ENCODE peak calls at places on chromosomes 5 and 9, in eight cellular contexts. B, M, Y, Z, O, C, W and J are unnamed samples.

GRCh38 chr9:70110194-70111041 is 66.8 kb downstream of the MAMDC2 start:
- DNase-seq in C (no peak), W (no peak), O (no peak), B (no peak), Y (no peak), M (peak; percentile 66), Z (no peak), J (peak; percentile 50)

GRCh38 chr5:143156556-143156955 is 246.9 kb downstream of the NR3C1 start:
- DNase-seq in Z (no peak), C (no peak), W (no peak), M (no peak), B (no peak), Y (no peak), O (no peak), J (no peak)

GRCh38 chr5:1945606-1946005 is 62.9 kb upstream of the IRX4 start:
- DNase-seq in O (no peak), Z (no peak), Y (no peak), B (no peak), C (no peak), M (no peak), W (no peak), J (no peak)

GRCh38 chr5:35820720-35821119 is 36.0 kb upstream of the IL7R start:
- DNase-seq in Y (no peak), C (no peak), M (no peak), Z (no peak), B (no peak), W (no peak), O (no peak), J (no peak)

GRCh38 chr9:121398374-121398773 is 28.3 kb upstream of the STOM start:
- DNase-seq in Y (no peak), C (peak; percentile 100), W (no peak), B (no peak), M (peak; percentile 60), O (no peak), Z (no peak), J (peak; percentile 100)

GRCh38 chr5:143056792-143057579 is 286.8 kb downstream of the ARHGAP26 start:
- DNase-seq in Y (no peak), W (no peak), O (no peak), B (no peak), Z (no peak), M (no peak), C (no peak), J (no peak)

GRCh38 chr9:33620738-33621439 is 96.8 kb downstream of the ANKRD18B start:
- DNase-seq in W (no peak), M (no peak), C (peak; percentile 96), Y (no peak), B (no peak), Z (peak; percentile 36), O (no peak), J (peak; percentile 78)

GRCh38 chr5:78690593-78690972 is 42.0 kb upstream of the LHFPL2 start:
- DNase-seq in B (no peak), C (no peak), O (no peak), M (no peak), W (no peak), Z (peak; percentile 47), Y (no peak), J (no peak)

GRCh38 chr5:117486879-117487391 is 912.3 kb upstream of the SEMA6A start:
- DNase-seq in Y (peak; percentile 46), O (peak; percentile 43), C (no peak), B (no peak), Z (peak; percentile 41), M (no peak), W (no peak), J (no peak)

GRCh38 chr5:93915142-93915553 is 173.7 kb upstream of the POU5F2 start:
- DNase-seq in O (peak; percentile 54), B (peak; percentile 70), W (no peak), Z (no peak), C (peak; percentile 33), M (peak; percentile 50), Y (no peak), J (peak; percentile 49)

GRCh38 chr5:166342330-166342891 is 1949.0 kb upstream of the WWC1 start:
- DNase-seq in W (no peak), O (no peak), C (no peak), Y (no peak), Z (no peak), B (no peak), M (no peak), J (no peak)

GRCh38 chr9:137872296-137872695 is 5.3 kb upstream of the CACNA1B start:
- DNase-seq in Z (no peak), W (no peak), B (no peak), C (no peak), O (no peak), M (no peak), Y (no peak), J (no peak)

DNA sequence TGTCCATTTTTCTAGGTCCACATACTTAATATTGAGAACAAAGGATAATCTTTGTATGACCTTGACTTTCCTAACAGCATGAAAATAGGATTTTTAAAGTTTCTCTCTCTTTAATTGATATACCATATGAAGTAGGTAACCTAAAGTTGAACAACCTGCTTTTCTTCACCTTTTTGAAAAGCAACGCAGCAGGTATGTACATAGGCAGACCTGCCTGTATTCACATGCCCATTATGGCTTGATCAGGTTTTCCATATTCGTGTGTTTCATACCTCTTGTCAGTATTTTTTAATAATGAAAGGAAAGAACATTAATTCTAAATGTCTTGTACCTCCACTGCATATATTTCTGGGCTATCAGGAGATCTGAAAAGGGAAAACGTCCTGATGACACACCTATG is 1.5 kb upstream of the ADAMTSL1 start:
- DNase-seq in M (no peak), W (no peak), O (no peak), Z (no peak), Y (no peak), C (no peak), B (no peak), J (no peak)
- H3K9ac ChIP-seq in M (no peak overlapping the region), W (no peak overlapping the region), O (no peak overlapping the region), Z (no peak overlapping the region), Y (no peak overlapping the region), C (no peak overlapping the region), B (no peak overlapping the region), J (peak overlapping the region; percentile 88)

GRCh38 chr5:131430794-131431193 is 166.9 kb downstream of the CDC42SE2 start:
- DNase-seq in O (no peak), Y (no peak), W (no peak), M (no peak), Z (no peak), B (no peak), C (no peak), J (peak; percentile 11)
- TF ChIP-seq CTCF in O (no peak), Y (no peak), W (no peak), M (no peak), Z (no peak), B (no peak), C (no peak), J (no peak)

GRCh38 chr5:139418804-139419203 is 14.9 kb upstream of the SPATA24 start:
- DNase-seq in M (no peak), Y (no peak), Z (no peak), C (no peak), O (no peak), B (peak; percentile 40), W (no peak), J (no peak)
- H3K9ac ChIP-seq in M (peak overlapping the region; percentile 2), Y (no peak overlapping the region), Z (peak overlapping the region; percentile 22), C (no peak overlapping the region), O (no peak overlapping the region), B (no peak overlapping the region), W (no peak overlapping the region), J (no peak overlapping the region)

GRCh38 chr5:105943119-105943518 is 1727.6 kb downstream of the EFNA5 start:
- DNase-seq in Z (no peak), O (no peak), C (no peak), B (no peak), M (no peak), W (no peak), Y (no peak), J (no peak)

GRCh38 chr5:105940181-105940580 is 1730.6 kb downstream of the EFNA5 start:
- DNase-seq in O (no peak), M (no peak), Y (no peak), B (no peak), W (no peak), Z (no peak), C (no peak), J (no peak)

GRCh38 chr5:105947461-105947860 is 1723.3 kb downstream of the EFNA5 start:
- DNase-seq in Z (no peak), Y (no peak), M (no peak), B (no peak), C (no peak), O (no peak), W (no peak), J (no peak)

GRCh38 chr5:105945203-105945972 is 1725.3 kb downstream of the EFNA5 start:
- DNase-seq in C (no peak), Z (no peak), M (no peak), Y (no peak), B (no peak), W (no peak), O (no peak), J (no peak)
- TF ChIP-seq CTCF in C (no peak), Z (no peak), M (no peak), Y (no peak), B (no peak), W (no peak), O (no peak), J (no peak)

GRCh38 chr5:43008369-43009158 is 31.6 kb downstream of the ANXA2R start:
- DNase-seq in Y (peak; percentile 95), Z (peak; percentile 96), M (peak; percentile 96), W (peak; percentile 90), O (peak; percentile 80), B (peak; percentile 93), C (peak; percentile 50), J (peak; percentile 91)
- H3K9ac ChIP-seq in Y (peak overlapping the region; percentile 79), Z (peak overlapping the region; percentile 7), M (peak overlapping the region; percentile 89), W (no peak overlapping the region), O (peak overlapping the region; percentile 24), B (no peak overlapping the region), C (no peak overlapping the region), J (peak overlapping the region; percentile 86)

DNA sequence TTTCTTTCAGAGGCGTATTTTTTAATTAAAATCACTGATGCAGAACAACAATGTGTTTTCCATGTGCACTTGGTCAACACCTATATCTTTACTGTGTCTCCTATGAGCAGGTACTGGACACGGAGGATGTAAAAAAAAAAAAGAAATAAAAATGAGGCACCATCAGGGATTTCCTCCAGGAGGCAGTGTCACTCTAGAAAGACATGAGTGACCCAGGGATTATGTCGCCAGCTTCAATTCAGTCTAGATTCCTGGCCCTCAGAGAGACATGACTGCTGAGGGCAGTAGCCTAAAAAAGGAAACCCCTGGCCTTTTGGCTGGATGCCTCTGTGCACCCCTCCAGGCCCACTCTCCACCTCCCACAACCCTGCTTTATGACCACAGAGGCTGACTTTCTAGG is 18.3 kb upstream of the IL33 start:
- DNase-seq in B (peak; percentile 63), O (peak; percentile 12), Y (peak; percentile 32), M (peak; percentile 67), W (peak; percentile 35), C (peak; percentile 24), Z (peak; percentile 55), J (no peak)
- TF ChIP-seq CTCF in B (peak; percentile 61), O (peak; percentile 15), Y (peak; percentile 40), M (peak; percentile 29), W (peak; percentile 71), C (peak; percentile 54), Z (peak; percentile 82), J (peak; percentile 20)